ENCODE peak calls at places on chromosomes 7 and 10, in four cellular contexts. One of them, this sample, is unnamed.

GRCh38 chr10:36452851-36453250 is 672.5 kb upstream of the ANKRD30A start:
- DNase-seq in K562: no peak
- DNase-seq in SK-N-SH: no peak
- DNase-seq in HepG2: no peak
- DNase-seq in this sample: no peak

GRCh38 chr7:37921340-37921805 is 933 bp downstream of the EPDR1 start:
- DNase-seq in HepG2: peak; percentile 60
- DNase-seq in K562: peak; percentile 72
- DNase-seq in SK-N-SH: peak; percentile 80
- DNase-seq in this sample: no peak

GRCh38 chr7:155258233-155258575 is 39.5 kb upstream of the INSIG1 start:
- DNase-seq in HepG2: no peak
- DNase-seq in SK-N-SH: no peak
- DNase-seq in K562: no peak
- DNase-seq in this sample: no peak

GRCh38 chr10:86321568-86321967 is 45.0 kb downstream of the GRID1 start:
- DNase-seq in HepG2: no peak
- DNase-seq in K562: no peak
- DNase-seq in SK-N-SH: no peak
- DNase-seq in this sample: no peak

GRCh38 chr7:32070051-32070405 is 179 bp downstream of the PDE1C start:
- DNase-seq in SK-N-SH: no peak
- DNase-seq in HepG2: no peak
- DNase-seq in K562: no peak
- DNase-seq in this sample: no peak

GRCh38 chr10:122054046-122055025 is 65.4 kb downstream of the TACC2 start:
- DNase-seq in SK-N-SH: no peak
- DNase-seq in K562: peak; percentile 58
- DNase-seq in HepG2: peak; percentile 84
- DNase-seq in this sample: peak; percentile 57

GRCh38 chr10:32961343-32961891 is 3.4 kb upstream of the ITGB1 start:
- DNase-seq in K562: no peak
- DNase-seq in HepG2: no peak
- DNase-seq in SK-N-SH: no peak
- DNase-seq in this sample: no peak

GRCh38 chr10:97888641-97889262 is 39.1 kb downstream of the GOLGA7B start:
- DNase-seq in SK-N-SH: peak; percentile 88
- DNase-seq in HepG2: no peak
- DNase-seq in K562: peak; percentile 38
- DNase-seq in this sample: peak; percentile 58

GRCh38 chr10:119316729-119317097 is 109.3 kb downstream of the GRK5 start:
- DNase-seq in HepG2: peak; percentile 89
- DNase-seq in K562: peak; percentile 26
- DNase-seq in SK-N-SH: no peak
- DNase-seq in this sample: peak; percentile 89

GRCh38 chr10:107091126-107091525 is 73.4 kb downstream of the SORCS1 start:
- DNase-seq in HepG2: no peak
- DNase-seq in K562: no peak
- DNase-seq in SK-N-SH: no peak
- DNase-seq in this sample: no peak

GRCh38 chr7:157807510-157807909 is 470.7 kb downstream of the DNAJB6 start:
- DNase-seq in SK-N-SH: no peak
- DNase-seq in HepG2: no peak
- DNase-seq in K562: no peak
- DNase-seq in this sample: peak; percentile 40

GRCh38 chr7:30660331-30661255 is 21.7 kb downstream of the CRHR2 start:
- DNase-seq in SK-N-SH: peak; percentile 69
- DNase-seq in HepG2: no peak
- DNase-seq in K562: no peak
- DNase-seq in this sample: no peak

GRCh38 chr10:27659786-27660185 is 85.8 kb downstream of the MKX start:
- DNase-seq in K562: no peak
- DNase-seq in HepG2: no peak
- DNase-seq in SK-N-SH: no peak
- DNase-seq in this sample: no peak

GRCh38 chr10:51168086-51168815 is 94.0 kb downstream of the PRKG1 start:
- DNase-seq in HepG2: no peak
- DNase-seq in SK-N-SH: no peak
- DNase-seq in K562: no peak
- DNase-seq in this sample: no peak

GRCh38 chr10:74963549-74963948 is 137.1 kb downstream of the KAT6B start:
- DNase-seq in HepG2: no peak
- DNase-seq in SK-N-SH: no peak
- DNase-seq in K562: no peak
- DNase-seq in this sample: no peak

GRCh38 chr10:58755688-58756087 is 243.0 kb downstream of the BICC1 start:
- DNase-seq in K562: no peak
- DNase-seq in SK-N-SH: no peak
- DNase-seq in HepG2: no peak
- DNase-seq in this sample: no peak

GRCh38 chr7:43138710-43139601 is 26.5 kb downstream of the HECW1 start:
- DNase-seq in HepG2: no peak
- DNase-seq in K562: no peak
- DNase-seq in SK-N-SH: no peak
- DNase-seq in this sample: no peak

GRCh38 chr10:44913312-44914079 is 2.4 kb downstream of the TMEM72 start:
- DNase-seq in SK-N-SH: no peak
- DNase-seq in K562: peak; percentile 76
- DNase-seq in HepG2: no peak
- DNase-seq in this sample: no peak

GRCh38 chr7:127927339-127927679 is 103.9 kb downstream of the LRRC4 start:
- DNase-seq in HepG2: peak; percentile 10
- DNase-seq in K562: no peak
- DNase-seq in SK-N-SH: no peak
- DNase-seq in this sample: no peak

GRCh38 chr7:27940341-27940740 is 200.4 kb downstream of the TAX1BP1 start:
- DNase-seq in SK-N-SH: no peak
- DNase-seq in K562: no peak
- DNase-seq in HepG2: no peak
- DNase-seq in this sample: no peak

GRCh38 chr7:54343511-54343910 is 198.7 kb upstream of the VSTM2A start:
- DNase-seq in HepG2: no peak
- DNase-seq in SK-N-SH: no peak
- DNase-seq in K562: no peak
- DNase-seq in this sample: no peak

GRCh38 chr10:93874309-93875031 is 19.3 kb upstream of the SLC35G1 start:
- DNase-seq in SK-N-SH: no peak
- DNase-seq in K562: no peak
- DNase-seq in HepG2: no peak
- DNase-seq in this sample: no peak

GRCh38 chr10:82089327-82089726 is 214.3 kb downstream of the NRG3 start:
- DNase-seq in SK-N-SH: peak; percentile 28
- DNase-seq in K562: no peak
- DNase-seq in HepG2: no peak
- DNase-seq in this sample: no peak

GRCh38 chr10:70352401-70353097 is 29.9 kb downstream of the LRRC20 start:
- DNase-seq in K562: no peak
- DNase-seq in HepG2: peak; percentile 95
- DNase-seq in SK-N-SH: peak; percentile 44
- DNase-seq in this sample: no peak

GRCh38 chr7:158763454-158764033 is 58.9 kb upstream of the NCAPG2 start:
- DNase-seq in K562: no peak
- DNase-seq in HepG2: no peak
- DNase-seq in SK-N-SH: no peak
- DNase-seq in this sample: no peak

GRCh38 chr7:151483700-151483960 is 36.1 kb downstream of the RHEB start:
- DNase-seq in K562: no peak
- DNase-seq in SK-N-SH: no peak
- DNase-seq in HepG2: no peak
- DNase-seq in this sample: no peak

GRCh38 chr7:150685219-150686029 is at the start of gene GIMAP2:
- DNase-seq in HepG2: no peak
- DNase-seq in SK-N-SH: no peak
- DNase-seq in K562: no peak
- DNase-seq in this sample: no peak

GRCh38 chr10:130221456-130222375 is 85.5 kb downstream of the GLRX3 start:
- DNase-seq in K562: no peak
- DNase-seq in SK-N-SH: no peak
- DNase-seq in HepG2: no peak
- DNase-seq in this sample: no peak

GRCh38 chr7:20268832-20269231 is 51.6 kb upstream of the MACC1 start:
- DNase-seq in HepG2: no peak
- DNase-seq in SK-N-SH: no peak
- DNase-seq in K562: no peak
- DNase-seq in this sample: no peak

GRCh38 chr10:98270026-98270740 is 2.2 kb upstream of the LOXL4 start:
- DNase-seq in SK-N-SH: no peak
- DNase-seq in HepG2: peak; percentile 83
- DNase-seq in K562: no peak
- DNase-seq in this sample: no peak

GRCh38 chr7:76133839-76134238 is 67.9 kb upstream of the SRRM3 start:
- DNase-seq in SK-N-SH: no peak
- DNase-seq in HepG2: no peak
- DNase-seq in K562: no peak
- DNase-seq in this sample: no peak

GRCh38 chr7:90345548-90346319 is 782 bp upstream of the GTPBP10 start:
- DNase-seq in HepG2: peak; percentile 18
- DNase-seq in SK-N-SH: peak; percentile 39
- DNase-seq in K562: no peak
- DNase-seq in this sample: no peak

GRCh38 chr10:120076966-120077706 is 184.6 kb downstream of the SEC23IP start:
- DNase-seq in HepG2: no peak
- DNase-seq in SK-N-SH: no peak
- DNase-seq in K562: no peak
- DNase-seq in this sample: no peak

GRCh38 chr10:3806603-3807002 is 21.6 kb upstream of the KLF6 start:
- DNase-seq in HepG2: peak; percentile 39
- DNase-seq in SK-N-SH: no peak
- DNase-seq in K562: no peak
- DNase-seq in this sample: no peak

GRCh38 chr10:3805791-3806381 is 20.9 kb upstream of the KLF6 start:
- DNase-seq in K562: peak; percentile 67
- DNase-seq in SK-N-SH: no peak
- DNase-seq in HepG2: no peak
- DNase-seq in this sample: peak; percentile 51

GRCh38 chr10:3808689-3809199 is 23.7 kb upstream of the KLF6 start:
- DNase-seq in K562: no peak
- DNase-seq in HepG2: no peak
- DNase-seq in SK-N-SH: no peak
- DNase-seq in this sample: no peak

GRCh38 chr10:3807928-3808496 is 23.0 kb upstream of the KLF6 start:
- DNase-seq in HepG2: no peak
- DNase-seq in K562: no peak
- DNase-seq in SK-N-SH: no peak
- DNase-seq in this sample: no peak

GRCh38 chr10:3807221-3807927 is 22.4 kb upstream of the KLF6 start:
- DNase-seq in SK-N-SH: no peak
- DNase-seq in K562: no peak
- DNase-seq in HepG2: no peak
- DNase-seq in this sample: no peak
- TF ChIP-seq ELF1 in SK-N-SH: no peak
- TF ChIP-seq ELF1 in K562: no peak
- TF ChIP-seq ELF1 in HepG2: no peak
- TF ChIP-seq ELF1 in this sample: no peak

DNA sequence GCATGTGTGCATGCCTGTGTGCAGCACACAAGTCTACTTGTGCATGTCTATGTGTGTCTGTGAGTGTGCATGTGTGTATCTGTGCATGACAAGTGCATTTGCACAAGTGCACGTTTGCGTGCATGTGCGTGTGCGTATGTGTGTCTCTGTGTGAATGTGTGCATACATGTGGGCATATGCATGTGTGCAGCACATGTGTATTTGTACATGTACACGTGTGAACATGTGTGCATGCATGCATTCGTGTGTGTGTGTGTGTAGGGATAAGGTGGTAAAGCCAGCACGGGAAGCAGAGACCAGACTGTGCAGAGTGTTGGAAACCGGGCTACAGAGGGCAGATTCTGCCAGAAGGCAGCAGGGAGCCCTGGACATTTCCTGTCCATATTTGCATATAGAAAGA is 35.9 kb upstream of the GNA12 start:
- DNase-seq in HepG2: no peak
- DNase-seq in SK-N-SH: no peak
- DNase-seq in K562: no peak
- DNase-seq in this sample: no peak
- H2AFZ ChIP-seq in HepG2: no peak overlapping the region
- H2AFZ ChIP-seq in SK-N-SH: no peak overlapping the region
- H2AFZ ChIP-seq in K562: no peak overlapping the region
- H2AFZ ChIP-seq in this sample: no peak overlapping the region

GRCh38 chr10:71753091-71753959 is 20.0 kb downstream of the VSIR start:
- DNase-seq in K562: peak; percentile 74
- DNase-seq in HepG2: peak; percentile 81
- DNase-seq in SK-N-SH: no peak
- DNase-seq in this sample: no peak
- H3K4me1 ChIP-seq in K562: peaks cover 45% of the 10 kb centered on the region
- H3K4me1 ChIP-seq in HepG2: peaks cover 64% of the 10 kb centered on the region
- H3K4me1 ChIP-seq in SK-N-SH: no peaks in the 10 kb centered on the region
- H3K4me1 ChIP-seq in this sample: no peaks in the 10 kb centered on the region

DNA sequence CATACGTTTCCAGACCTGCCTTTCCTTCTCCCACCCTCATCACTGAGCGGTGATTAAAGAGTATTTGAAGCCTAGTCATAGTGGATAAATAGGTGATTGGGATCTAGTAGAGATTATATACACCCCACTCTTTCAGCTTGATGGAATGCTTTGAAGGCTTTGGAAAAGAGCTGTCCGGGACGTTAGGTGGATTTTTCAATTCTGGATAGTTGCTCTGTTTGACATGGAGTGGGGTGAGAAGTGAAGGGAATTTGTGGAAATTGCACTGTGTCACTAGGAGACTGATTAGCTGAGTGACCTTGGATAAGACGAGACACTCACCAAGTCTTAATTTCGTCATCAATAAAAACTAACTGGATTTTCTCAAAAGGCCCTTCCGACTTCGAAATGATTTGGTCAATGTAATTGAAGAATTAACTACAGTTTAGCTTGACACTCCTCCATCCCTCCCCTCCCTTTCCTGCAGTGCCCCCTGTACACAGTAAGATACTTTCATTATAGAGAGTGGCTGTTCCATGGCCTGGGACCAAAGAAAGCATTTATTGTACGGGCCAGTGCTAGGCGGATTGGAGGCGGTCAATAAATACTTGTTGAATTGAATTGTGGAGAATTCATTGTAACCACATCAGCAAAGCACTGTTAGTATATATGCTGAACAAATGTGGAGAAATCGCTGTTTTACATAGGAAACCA is 959 bp downstream of the ZKSCAN1 start:
- DNase-seq in K562: peak; percentile 37
- DNase-seq in SK-N-SH: peak; percentile 72
- DNase-seq in HepG2: peak; percentile 70
- DNase-seq in this sample: no peak
- TF ChIP-seq ELF1 in K562: no peak
- TF ChIP-seq ELF1 in SK-N-SH: no peak
- TF ChIP-seq ELF1 in HepG2: no peak
- TF ChIP-seq ELF1 in this sample: no peak

GRCh38 chr10:28975891-28976471 is 298.7 kb downstream of the BAMBI start:
- DNase-seq in HepG2: peak; percentile 10
- DNase-seq in SK-N-SH: no peak
- DNase-seq in K562: no peak
- DNase-seq in this sample: no peak
- H2AFZ ChIP-seq in HepG2: no peak overlapping the region
- H2AFZ ChIP-seq in SK-N-SH: no peak overlapping the region
- H2AFZ ChIP-seq in K562: peak overlapping the region; percentile 65
- H2AFZ ChIP-seq in this sample: no peak overlapping the region